ENCODE peak calls at places on chromosomes 1 and 21, in five cellular contexts. B, C, J, H and S are unnamed samples.
A peak's percentile ranks its signal among the peaks of the same experiment; 100 is the strongest.

GRCh38 chr1:200184196-200184595 is 156.7 kb downstream of the NR5A2 start:
- DNase-seq in B (no peak), C (peak; percentile 42), J (no peak), H (no peak), S (peak; percentile 78)

GRCh38 chr1:236851871-236852270 is 56.8 kb downstream of the MTR start:
- DNase-seq in B (no peak), C (no peak), J (no peak), H (no peak), S (no peak)

GRCh38 chr1:236516929-236517704 is 6.7 kb upstream of the LGALS8 start:
- DNase-seq in B (no peak), C (no peak), J (no peak), H (no peak), S (peak; percentile 31)

GRCh38 chr1:237873487-237873927 is 17.2 kb downstream of the ZP4 start:
- DNase-seq in B (no peak), C (no peak), J (no peak), H (peak; percentile 46), S (no peak)

GRCh38 chr1:156002182-156002911 is 18.4 kb downstream of the SSR2 start:
- DNase-seq in B (no peak), C (no peak), J (no peak), H (no peak), S (no peak)

GRCh38 chr21:42833439-42833815 is 45.9 kb downstream of the WDR4 start:
- DNase-seq in B (peak; percentile 62), C (peak; percentile 10), J (peak; percentile 77), H (peak; percentile 61), S (peak; percentile 61)

GRCh38 chr1:182283746-182284544 is 107.6 kb downstream of the GLUL start:
- DNase-seq in B (no peak), C (no peak), J (no peak), H (no peak), S (no peak)

GRCh38 chr1:52534928-52535764 is 17.7 kb downstream of the TUT4 start:
- DNase-seq in B (no peak), C (no peak), J (no peak), H (no peak), S (no peak)

GRCh38 chr1:39753132-39754025 is 14.7 kb downstream of the PPIE start:
- DNase-seq in B (no peak), C (no peak), J (no peak), H (no peak), S (no peak)

GRCh38 chr21:41507521-41508414 is at the start of gene TMPRSS2:
- DNase-seq in B (no peak), C (no peak), J (no peak), H (peak; percentile 78), S (peak; percentile 64)

GRCh38 chr1:61012365-61012764 is 70.0 kb upstream of the NFIA start:
- DNase-seq in B (peak; percentile 36), C (no peak), J (no peak), H (no peak), S (no peak)

GRCh38 chr1:50427818-50428779 is 4.9 kb upstream of the DMRTA2 start:
- DNase-seq in B (no peak), C (no peak), J (peak; percentile 56), H (peak; percentile 73), S (no peak)

GRCh38 chr1:43706598-43707190 is 642 bp upstream of the ST3GAL3 start:
- DNase-seq in B (peak; percentile 30), C (no peak), J (peak; percentile 39), H (peak; percentile 70), S (peak; percentile 28)

GRCh38 chr1:168709896-168710305 is 19.1 kb downstream of the DPT start:
- DNase-seq in B (no peak), C (peak; percentile 23), J (no peak), H (no peak), S (no peak)
- TF ChIP-seq JUND in B (no peak), C (peak; percentile 41), J (peak; percentile 97), H (no peak), S (no peak)

GRCh38 chr1:230753191-230753585 is 6.0 kb downstream of the CAPN9 start:
- DNase-seq in B (no peak), C (no peak), J (no peak), H (no peak), S (no peak)

GRCh38 chr1:230750576-230750975 is 3.4 kb downstream of the CAPN9 start:
- DNase-seq in B (no peak), C (no peak), J (no peak), H (no peak), S (no peak)

GRCh38 chr1:230750986-230751625 is 3.9 kb downstream of the CAPN9 start:
- DNase-seq in B (no peak), C (no peak), J (no peak), H (no peak), S (peak; percentile 27)

GRCh38 chr1:230753586-230754251 is 6.5 kb downstream of the CAPN9 start:
- DNase-seq in B (peak; percentile 94), C (peak; percentile 3), J (peak; percentile 62), H (peak; percentile 79), S (peak; percentile 68)

DNA sequence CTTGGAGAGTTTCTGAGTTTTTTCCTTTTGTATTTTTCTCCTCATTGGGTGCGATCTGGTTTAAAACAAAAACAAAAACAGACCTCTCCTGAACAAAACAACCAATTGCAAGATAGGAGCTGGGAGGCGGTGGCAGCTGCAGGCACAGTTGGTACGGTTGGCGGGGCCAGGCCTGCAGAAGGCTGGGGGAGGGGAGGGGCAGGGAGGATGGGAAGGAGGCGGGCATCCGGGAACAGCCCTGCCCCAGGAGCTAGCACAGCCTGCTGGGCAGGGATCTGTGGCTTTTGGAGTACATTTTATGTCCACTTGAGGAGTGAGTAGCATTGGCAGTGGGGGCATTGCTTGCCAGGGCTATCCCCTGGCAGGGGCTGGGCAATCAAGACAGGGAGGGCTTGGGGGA is 5.2 kb downstream of the CAPN9 start:
- DNase-seq in B (no peak), C (no peak), J (peak; percentile 66), H (peak; percentile 71), S (peak; percentile 60)
- TF ChIP-seq JUND in B (no peak), C (no peak), J (no peak), H (no peak), S (no peak)

GRCh38 chr21:16460936-16461335 is 731.2 kb downstream of the USP25 start:
- DNase-seq in B (no peak), C (no peak), J (no peak), H (no peak), S (no peak)
- TF ChIP-seq JUND in B (no peak), C (no peak), J (no peak), H (no peak), S (no peak)

DNA sequence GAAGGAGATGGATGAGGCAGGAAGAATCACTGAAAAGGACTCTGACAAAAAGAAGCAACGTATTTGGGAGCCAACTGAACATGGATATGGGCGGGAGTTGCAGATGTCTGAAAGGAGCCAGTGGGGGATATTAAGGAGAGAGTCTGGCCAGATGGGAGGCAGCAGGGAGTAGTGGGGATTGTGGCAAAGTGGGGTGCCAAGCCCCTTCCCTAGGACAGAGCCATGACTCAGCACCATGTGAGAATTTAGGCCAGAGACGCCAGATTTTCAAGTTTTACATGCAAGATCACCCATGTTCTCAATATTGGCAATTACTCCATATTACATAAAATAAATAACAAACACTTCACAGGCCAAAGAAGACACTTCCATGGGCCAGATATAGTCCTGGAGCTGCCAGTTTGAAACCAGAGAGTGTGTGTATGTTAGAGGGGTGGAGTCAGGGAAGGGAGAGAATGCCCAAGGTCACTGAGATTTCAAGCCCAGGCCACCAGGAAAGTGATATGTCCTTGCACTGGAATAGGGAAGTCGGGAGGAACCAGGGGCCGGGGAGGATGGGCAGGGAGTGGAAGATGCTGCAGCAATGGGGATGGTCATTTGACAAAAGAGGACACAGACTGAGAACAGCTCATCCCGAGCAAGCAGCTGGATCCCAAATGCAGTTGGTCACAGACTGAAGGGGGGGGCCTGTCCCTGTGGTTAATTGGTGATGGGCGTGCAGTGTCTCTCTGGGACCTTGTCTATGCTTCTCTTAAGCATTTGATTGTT is 23.5 kb downstream of the TMEM51 start:
- DNase-seq in B (no peak), C (no peak), J (no peak), H (no peak), S (no peak)
- TF ChIP-seq JUND in B (no peak), C (no peak), J (no peak), H (no peak), S (no peak)